ENCODE peak calls at places on chromosome 1, in ten cellular contexts. One of them, this sample, is unnamed.

GRCh38 chr1:242877229-242877628 is 352.7 kb upstream of the PLD5 start:
- DNase-seq in stomach: no peak
- DNase-seq in HT1080: no peak
- DNase-seq in activated T-helper 1 cell treated with anti-CD3 and anti-CD28 coated beads, Interleukin-12 subunit alpha, Interleukin-12 subunit beta, Interleukin-2, Interleukin-4 antibody, amounts not matched to agents 30 ng/mL and 10 ng/mL and 1 ng/mL, durations not matched to agents 14 hours and 24 hours and 36 hours: no peak
- DNase-seq in Ammon's horn: no peak
- DNase-seq in KBM-7: no peak
- DNase-seq in effector CD4-positive, alpha-beta T cell: no peak
- DNase-seq in nucleus accumbens: no peak
- DNase-seq in nephron progenitor cell: no peak
- DNase-seq in GM12864: no peak
- DNase-seq in this sample: no peak

GRCh38 chr1:109312246-109312645 is 5.4 kb upstream of the MYBPHL start:
- DNase-seq in stomach: no peak
- DNase-seq in HT1080: no peak
- DNase-seq in activated T-helper 1 cell treated with anti-CD3 and anti-CD28 coated beads, Interleukin-12 subunit alpha, Interleukin-12 subunit beta, Interleukin-2, Interleukin-4 antibody, amounts not matched to agents 30 ng/mL and 10 ng/mL and 1 ng/mL, durations not matched to agents 14 hours and 24 hours and 36 hours: no peak
- DNase-seq in Ammon's horn: no peak
- DNase-seq in KBM-7: no peak
- DNase-seq in effector CD4-positive, alpha-beta T cell: no peak
- DNase-seq in nucleus accumbens: no peak
- DNase-seq in nephron progenitor cell: no peak
- DNase-seq in GM12864: no peak
- DNase-seq in this sample: no peak

GRCh38 chr1:16141573-16142336 is 14.1 kb downstream of the EPHA2 start:
- DNase-seq in stomach: no peak
- DNase-seq in HT1080: peak
- DNase-seq in activated T-helper 1 cell treated with anti-CD3 and anti-CD28 coated beads, Interleukin-12 subunit alpha, Interleukin-12 subunit beta, Interleukin-2, Interleukin-4 antibody, amounts not matched to agents 30 ng/mL and 10 ng/mL and 1 ng/mL, durations not matched to agents 14 hours and 24 hours and 36 hours: no peak
- DNase-seq in Ammon's horn: no peak
- DNase-seq in KBM-7: peak
- DNase-seq in effector CD4-positive, alpha-beta T cell: no peak
- DNase-seq in nucleus accumbens: no peak
- DNase-seq in nephron progenitor cell: no peak
- DNase-seq in GM12864: no peak
- DNase-seq in this sample: peak

GRCh38 chr1:61967750-61968149 is 225.5 kb downstream of the PATJ start:
- DNase-seq in stomach: no peak
- DNase-seq in HT1080: no peak
- DNase-seq in activated T-helper 1 cell treated with anti-CD3 and anti-CD28 coated beads, Interleukin-12 subunit alpha, Interleukin-12 subunit beta, Interleukin-2, Interleukin-4 antibody, amounts not matched to agents 30 ng/mL and 10 ng/mL and 1 ng/mL, durations not matched to agents 14 hours and 24 hours and 36 hours: no peak
- DNase-seq in Ammon's horn: no peak
- DNase-seq in KBM-7: no peak
- DNase-seq in effector CD4-positive, alpha-beta T cell: no peak
- DNase-seq in nucleus accumbens: no peak
- DNase-seq in nephron progenitor cell: no peak
- DNase-seq in GM12864: no peak
- DNase-seq in this sample: no peak

GRCh38 chr1:91684599-91685196 is 184.0 kb downstream of the CDC7 start:
- DNase-seq in stomach: no peak
- DNase-seq in HT1080: no peak
- DNase-seq in activated T-helper 1 cell treated with anti-CD3 and anti-CD28 coated beads, Interleukin-12 subunit alpha, Interleukin-12 subunit beta, Interleukin-2, Interleukin-4 antibody, amounts not matched to agents 30 ng/mL and 10 ng/mL and 1 ng/mL, durations not matched to agents 14 hours and 24 hours and 36 hours: peak
- DNase-seq in Ammon's horn: no peak
- DNase-seq in KBM-7: peak
- DNase-seq in effector CD4-positive, alpha-beta T cell: no peak
- DNase-seq in nucleus accumbens: no peak
- DNase-seq in nephron progenitor cell: no peak
- DNase-seq in GM12864: no peak
- DNase-seq in this sample: peak

GRCh38 chr1:230977781-230978490 is 725 bp downstream of the TTC13 start:
- DNase-seq in stomach: peak
- DNase-seq in HT1080: peak
- DNase-seq in activated T-helper 1 cell treated with anti-CD3 and anti-CD28 coated beads, Interleukin-12 subunit alpha, Interleukin-12 subunit beta, Interleukin-2, Interleukin-4 antibody, amounts not matched to agents 30 ng/mL and 10 ng/mL and 1 ng/mL, durations not matched to agents 14 hours and 24 hours and 36 hours: peak
- DNase-seq in Ammon's horn: peak
- DNase-seq in KBM-7: peak
- DNase-seq in effector CD4-positive, alpha-beta T cell: peak
- DNase-seq in nucleus accumbens: no peak
- DNase-seq in nephron progenitor cell: no peak
- DNase-seq in GM12864: no peak
- DNase-seq in this sample: no peak

GRCh38 chr1:200399860-200400259 is 10.0 kb downstream of the ZNF281 start:
- DNase-seq in stomach: no peak
- DNase-seq in HT1080: no peak
- DNase-seq in activated T-helper 1 cell treated with anti-CD3 and anti-CD28 coated beads, Interleukin-12 subunit alpha, Interleukin-12 subunit beta, Interleukin-2, Interleukin-4 antibody, amounts not matched to agents 30 ng/mL and 10 ng/mL and 1 ng/mL, durations not matched to agents 14 hours and 24 hours and 36 hours: no peak
- DNase-seq in Ammon's horn: no peak
- DNase-seq in KBM-7: no peak
- DNase-seq in effector CD4-positive, alpha-beta T cell: no peak
- DNase-seq in nucleus accumbens: no peak
- DNase-seq in nephron progenitor cell: no peak
- DNase-seq in GM12864: no peak
- DNase-seq in this sample: no peak

GRCh38 chr1:248696261-248696660 is 6.3 kb downstream of the OR14I1 start:
- DNase-seq in stomach: peak
- DNase-seq in HT1080: peak
- DNase-seq in activated T-helper 1 cell treated with anti-CD3 and anti-CD28 coated beads, Interleukin-12 subunit alpha, Interleukin-12 subunit beta, Interleukin-2, Interleukin-4 antibody, amounts not matched to agents 30 ng/mL and 10 ng/mL and 1 ng/mL, durations not matched to agents 14 hours and 24 hours and 36 hours: no peak
- DNase-seq in Ammon's horn: peak
- DNase-seq in KBM-7: peak
- DNase-seq in effector CD4-positive, alpha-beta T cell: no peak
- DNase-seq in nucleus accumbens: no peak
- DNase-seq in nephron progenitor cell: no peak
- DNase-seq in GM12864: peak
- DNase-seq in this sample: peak

GRCh38 chr1:198498881-198499280 is 41.6 kb downstream of the ATP6V1G3 start:
- DNase-seq in stomach: no peak
- DNase-seq in HT1080: no peak
- DNase-seq in activated T-helper 1 cell treated with anti-CD3 and anti-CD28 coated beads, Interleukin-12 subunit alpha, Interleukin-12 subunit beta, Interleukin-2, Interleukin-4 antibody, amounts not matched to agents 30 ng/mL and 10 ng/mL and 1 ng/mL, durations not matched to agents 14 hours and 24 hours and 36 hours: no peak
- DNase-seq in Ammon's horn: no peak
- DNase-seq in KBM-7: no peak
- DNase-seq in effector CD4-positive, alpha-beta T cell: no peak
- DNase-seq in nucleus accumbens: no peak
- DNase-seq in nephron progenitor cell: no peak
- DNase-seq in GM12864: no peak
- DNase-seq in this sample: no peak

GRCh38 chr1:243950166-243950565 is 100.1 kb upstream of the AKT3 start:
- DNase-seq in stomach: no peak
- DNase-seq in HT1080: peak
- DNase-seq in activated T-helper 1 cell treated with anti-CD3 and anti-CD28 coated beads, Interleukin-12 subunit alpha, Interleukin-12 subunit beta, Interleukin-2, Interleukin-4 antibody, amounts not matched to agents 30 ng/mL and 10 ng/mL and 1 ng/mL, durations not matched to agents 14 hours and 24 hours and 36 hours: no peak
- DNase-seq in Ammon's horn: no peak
- DNase-seq in KBM-7: no peak
- DNase-seq in effector CD4-positive, alpha-beta T cell: no peak
- DNase-seq in nucleus accumbens: no peak
- DNase-seq in nephron progenitor cell: no peak
- DNase-seq in GM12864: no peak
- DNase-seq in this sample: no peak

GRCh38 chr1:57258616-57259330 is 165.1 kb downstream of the DAB1 start:
- DNase-seq in stomach: no peak
- DNase-seq in HT1080: no peak
- DNase-seq in activated T-helper 1 cell treated with anti-CD3 and anti-CD28 coated beads, Interleukin-12 subunit alpha, Interleukin-12 subunit beta, Interleukin-2, Interleukin-4 antibody, amounts not matched to agents 30 ng/mL and 10 ng/mL and 1 ng/mL, durations not matched to agents 14 hours and 24 hours and 36 hours: no peak
- DNase-seq in Ammon's horn: peak
- DNase-seq in KBM-7: no peak
- DNase-seq in effector CD4-positive, alpha-beta T cell: no peak
- DNase-seq in nucleus accumbens: peak
- DNase-seq in nephron progenitor cell: no peak
- DNase-seq in GM12864: no peak
- DNase-seq in this sample: no peak

GRCh38 chr1:108559215-108560142 is at the start of gene EEIG2:
- DNase-seq in stomach: peak
- DNase-seq in HT1080: peak
- DNase-seq in activated T-helper 1 cell treated with anti-CD3 and anti-CD28 coated beads, Interleukin-12 subunit alpha, Interleukin-12 subunit beta, Interleukin-2, Interleukin-4 antibody, amounts not matched to agents 30 ng/mL and 10 ng/mL and 1 ng/mL, durations not matched to agents 14 hours and 24 hours and 36 hours: peak
- DNase-seq in Ammon's horn: peak
- DNase-seq in KBM-7: peak
- DNase-seq in effector CD4-positive, alpha-beta T cell: peak
- DNase-seq in nucleus accumbens: peak
- DNase-seq in nephron progenitor cell: peak
- DNase-seq in GM12864: peak
- DNase-seq in this sample: peak

GRCh38 chr1:237170149-237170548 is 128.2 kb downstream of the RYR2 start:
- DNase-seq in stomach: no peak
- DNase-seq in HT1080: no peak
- DNase-seq in activated T-helper 1 cell treated with anti-CD3 and anti-CD28 coated beads, Interleukin-12 subunit alpha, Interleukin-12 subunit beta, Interleukin-2, Interleukin-4 antibody, amounts not matched to agents 30 ng/mL and 10 ng/mL and 1 ng/mL, durations not matched to agents 14 hours and 24 hours and 36 hours: no peak
- DNase-seq in Ammon's horn: no peak
- DNase-seq in KBM-7: no peak
- DNase-seq in effector CD4-positive, alpha-beta T cell: no peak
- DNase-seq in nucleus accumbens: no peak
- DNase-seq in nephron progenitor cell: no peak
- DNase-seq in GM12864: no peak
- DNase-seq in this sample: no peak

GRCh38 chr1:156419863-156420208 is 50.8 kb downstream of the RHBG start:
- DNase-seq in stomach: no peak
- DNase-seq in HT1080: no peak
- DNase-seq in activated T-helper 1 cell treated with anti-CD3 and anti-CD28 coated beads, Interleukin-12 subunit alpha, Interleukin-12 subunit beta, Interleukin-2, Interleukin-4 antibody, amounts not matched to agents 30 ng/mL and 10 ng/mL and 1 ng/mL, durations not matched to agents 14 hours and 24 hours and 36 hours: no peak
- DNase-seq in Ammon's horn: no peak
- DNase-seq in KBM-7: no peak
- DNase-seq in effector CD4-positive, alpha-beta T cell: peak
- DNase-seq in nucleus accumbens: no peak
- DNase-seq in nephron progenitor cell: peak
- DNase-seq in GM12864: no peak
- DNase-seq in this sample: no peak

GRCh38 chr1:109351457-109351856 is 44.6 kb upstream of the MYBPHL start:
- DNase-seq in stomach: no peak
- DNase-seq in HT1080: no peak
- DNase-seq in activated T-helper 1 cell treated with anti-CD3 and anti-CD28 coated beads, Interleukin-12 subunit alpha, Interleukin-12 subunit beta, Interleukin-2, Interleukin-4 antibody, amounts not matched to agents 30 ng/mL and 10 ng/mL and 1 ng/mL, durations not matched to agents 14 hours and 24 hours and 36 hours: no peak
- DNase-seq in Ammon's horn: no peak
- DNase-seq in KBM-7: no peak
- DNase-seq in effector CD4-positive, alpha-beta T cell: no peak
- DNase-seq in nucleus accumbens: no peak
- DNase-seq in nephron progenitor cell: no peak
- DNase-seq in GM12864: no peak
- DNase-seq in this sample: no peak

GRCh38 chr1:156692958-156693857 is 12.2 kb downstream of the CRABP2 start:
- DNase-seq in stomach: peak
- DNase-seq in HT1080: no peak
- DNase-seq in activated T-helper 1 cell treated with anti-CD3 and anti-CD28 coated beads, Interleukin-12 subunit alpha, Interleukin-12 subunit beta, Interleukin-2, Interleukin-4 antibody, amounts not matched to agents 30 ng/mL and 10 ng/mL and 1 ng/mL, durations not matched to agents 14 hours and 24 hours and 36 hours: no peak
- DNase-seq in Ammon's horn: no peak
- DNase-seq in KBM-7: peak
- DNase-seq in effector CD4-positive, alpha-beta T cell: no peak
- DNase-seq in nucleus accumbens: no peak
- DNase-seq in nephron progenitor cell: peak
- DNase-seq in GM12864: no peak
- DNase-seq in this sample: no peak

GRCh38 chr1:171655215-171656116 is 3.0 kb upstream of the MYOC start:
- DNase-seq in stomach: peak
- DNase-seq in HT1080: peak
- DNase-seq in activated T-helper 1 cell treated with anti-CD3 and anti-CD28 coated beads, Interleukin-12 subunit alpha, Interleukin-12 subunit beta, Interleukin-2, Interleukin-4 antibody, amounts not matched to agents 30 ng/mL and 10 ng/mL and 1 ng/mL, durations not matched to agents 14 hours and 24 hours and 36 hours: peak
- DNase-seq in Ammon's horn: no peak
- DNase-seq in KBM-7: peak
- DNase-seq in effector CD4-positive, alpha-beta T cell: peak
- DNase-seq in nucleus accumbens: no peak
- DNase-seq in nephron progenitor cell: peak
- DNase-seq in GM12864: peak
- DNase-seq in this sample: peak

This sample was measured in MV-4-11.